ENCODE peak calls at places on chromosomes 13 and 19, in ten cellular contexts. One of them, this sample, is unnamed.

GRCh38 chr13:51959773-51960172 is 51.5 kb downstream of the ATP7B start:
- DNase-seq in spleen: no peak
- DNase-seq in psoas muscle: no peak
- DNase-seq in endodermal cell: no peak
- DNase-seq in suprapubic skin: no peak
- DNase-seq in WERI-Rb-1: no peak
- DNase-seq in Karpas-422: no peak
- DNase-seq in CD4-positive, CD25-positive, alpha-beta regulatory T cell: no peak
- DNase-seq in NT2/D1: no peak
- DNase-seq in left ventricle myocardium inferior: no peak
- DNase-seq in this sample: no peak

GRCh38 chr13:80345771-80346510 is 5.0 kb upstream of the SPRY2 start:
- DNase-seq in suprapubic skin: no peak
- DNase-seq in spleen: no peak
- DNase-seq in WERI-Rb-1: no peak
- DNase-seq in Karpas-422: no peak
- DNase-seq in left ventricle myocardium inferior: no peak
- DNase-seq in psoas muscle: peak; percentile 73
- DNase-seq in CD4-positive, CD25-positive, alpha-beta regulatory T cell: no peak
- DNase-seq in NT2/D1: no peak
- DNase-seq in endodermal cell: no peak
- DNase-seq in this sample: no peak

GRCh38 chr13:44052843-44053607 is 173.3 kb downstream of the LACC1 start:
- DNase-seq in CD4-positive, CD25-positive, alpha-beta regulatory T cell: no peak
- DNase-seq in left ventricle myocardium inferior: peak; percentile 24
- DNase-seq in WERI-Rb-1: no peak
- DNase-seq in NT2/D1: no peak
- DNase-seq in Karpas-422: no peak
- DNase-seq in endodermal cell: peak; percentile 76
- DNase-seq in psoas muscle: no peak
- DNase-seq in spleen: no peak
- DNase-seq in suprapubic skin: no peak
- DNase-seq in this sample: no peak

GRCh38 chr19:46979770-46980105 is 39.9 kb upstream of the NPAS1 start:
- DNase-seq in CD4-positive, CD25-positive, alpha-beta regulatory T cell: no peak
- DNase-seq in spleen: peak; percentile 40
- DNase-seq in psoas muscle: peak; percentile 49
- DNase-seq in endodermal cell: peak; percentile 75
- DNase-seq in NT2/D1: no peak
- DNase-seq in suprapubic skin: no peak
- DNase-seq in left ventricle myocardium inferior: no peak
- DNase-seq in Karpas-422: no peak
- DNase-seq in WERI-Rb-1: no peak
- DNase-seq in this sample: no peak

GRCh38 chr13:45381196-45381595 is 37.0 kb downstream of the SLC25A30 start:
- DNase-seq in psoas muscle: no peak
- DNase-seq in left ventricle myocardium inferior: no peak
- DNase-seq in CD4-positive, CD25-positive, alpha-beta regulatory T cell: no peak
- DNase-seq in suprapubic skin: no peak
- DNase-seq in NT2/D1: no peak
- DNase-seq in endodermal cell: no peak
- DNase-seq in WERI-Rb-1: no peak
- DNase-seq in Karpas-422: no peak
- DNase-seq in spleen: no peak
- DNase-seq in this sample: no peak

GRCh38 chr13:51033431-51034185 is 77.5 kb downstream of the C13orf42 start:
- DNase-seq in Karpas-422: no peak
- DNase-seq in suprapubic skin: no peak
- DNase-seq in WERI-Rb-1: no peak
- DNase-seq in psoas muscle: no peak
- DNase-seq in endodermal cell: peak; percentile 18
- DNase-seq in left ventricle myocardium inferior: no peak
- DNase-seq in NT2/D1: no peak
- DNase-seq in spleen: no peak
- DNase-seq in CD4-positive, CD25-positive, alpha-beta regulatory T cell: no peak
- DNase-seq in this sample: no peak

GRCh38 chr19:34416021-34416545 is 11.9 kb downstream of the PDCD2L start:
- DNase-seq in Karpas-422: no peak
- DNase-seq in psoas muscle: no peak
- DNase-seq in spleen: peak; percentile 12
- DNase-seq in endodermal cell: no peak
- DNase-seq in CD4-positive, CD25-positive, alpha-beta regulatory T cell: no peak
- DNase-seq in left ventricle myocardium inferior: no peak
- DNase-seq in WERI-Rb-1: no peak
- DNase-seq in NT2/D1: no peak
- DNase-seq in suprapubic skin: peak; percentile 62
- DNase-seq in this sample: no peak

GRCh38 chr13:46124967-46125933 is 20.4 kb upstream of the CPB2 start:
- DNase-seq in endodermal cell: no peak
- DNase-seq in left ventricle myocardium inferior: no peak
- DNase-seq in CD4-positive, CD25-positive, alpha-beta regulatory T cell: no peak
- DNase-seq in suprapubic skin: no peak
- DNase-seq in WERI-Rb-1: no peak
- DNase-seq in psoas muscle: no peak
- DNase-seq in Karpas-422: peak; percentile 50
- DNase-seq in spleen: no peak
- DNase-seq in NT2/D1: no peak
- DNase-seq in this sample: no peak

GRCh38 chr13:75319244-75319643 is 162.7 kb downstream of the TBC1D4 start:
- DNase-seq in left ventricle myocardium inferior: no peak
- DNase-seq in spleen: no peak
- DNase-seq in suprapubic skin: no peak
- DNase-seq in psoas muscle: no peak
- DNase-seq in Karpas-422: no peak
- DNase-seq in WERI-Rb-1: no peak
- DNase-seq in NT2/D1: no peak
- DNase-seq in endodermal cell: no peak
- DNase-seq in CD4-positive, CD25-positive, alpha-beta regulatory T cell: no peak
- DNase-seq in this sample: no peak

GRCh38 chr19:39566064-39566463 is 26.1 kb upstream of the EID2 start:
- DNase-seq in NT2/D1: no peak
- DNase-seq in CD4-positive, CD25-positive, alpha-beta regulatory T cell: no peak
- DNase-seq in WERI-Rb-1: no peak
- DNase-seq in suprapubic skin: no peak
- DNase-seq in endodermal cell: no peak
- DNase-seq in Karpas-422: no peak
- DNase-seq in spleen: no peak
- DNase-seq in left ventricle myocardium inferior: no peak
- DNase-seq in psoas muscle: no peak
- DNase-seq in this sample: no peak

GRCh38 chr19:16330811-16331690 is 6.4 kb downstream of the KLF2 start:
- DNase-seq in endodermal cell: no peak
- DNase-seq in CD4-positive, CD25-positive, alpha-beta regulatory T cell: no peak
- DNase-seq in psoas muscle: no peak
- DNase-seq in suprapubic skin: no peak
- DNase-seq in WERI-Rb-1: no peak
- DNase-seq in NT2/D1: no peak
- DNase-seq in Karpas-422: no peak
- DNase-seq in spleen: no peak
- DNase-seq in left ventricle myocardium inferior: no peak
- DNase-seq in this sample: no peak

GRCh38 chr13:78602561-78603239 is 652 bp downstream of the POU4F1 start:
- DNase-seq in spleen: peak; percentile 77
- DNase-seq in NT2/D1: no peak
- DNase-seq in Karpas-422: no peak
- DNase-seq in endodermal cell: peak; percentile 72
- DNase-seq in WERI-Rb-1: no peak
- DNase-seq in suprapubic skin: no peak
- DNase-seq in CD4-positive, CD25-positive, alpha-beta regulatory T cell: no peak
- DNase-seq in left ventricle myocardium inferior: no peak
- DNase-seq in psoas muscle: no peak
- DNase-seq in this sample: no peak

DNA sequence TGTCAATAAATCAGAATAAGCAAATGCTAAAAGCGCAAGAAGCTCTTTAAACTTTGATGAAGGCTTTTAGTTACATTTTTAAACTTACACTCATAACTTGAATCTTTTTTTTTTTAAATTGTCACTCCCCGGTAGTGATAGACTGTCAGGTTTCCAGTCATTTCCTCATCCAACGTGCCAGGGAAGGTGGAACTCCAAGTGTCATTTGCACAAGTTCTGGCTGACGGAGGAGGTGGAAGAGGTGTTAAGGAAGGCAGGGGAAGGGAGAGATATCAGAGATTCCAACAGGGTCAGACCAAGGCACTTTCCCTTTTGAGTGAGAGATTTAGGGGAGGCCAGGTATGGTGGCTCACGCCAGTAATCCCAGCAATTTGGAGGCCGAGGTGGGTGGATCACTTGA is 197.3 kb upstream of the TSHZ3 start:
- DNase-seq in psoas muscle: no peak
- DNase-seq in CD4-positive, CD25-positive, alpha-beta regulatory T cell: no peak
- DNase-seq in NT2/D1: no peak
- DNase-seq in Karpas-422: no peak
- DNase-seq in left ventricle myocardium inferior: no peak
- DNase-seq in WERI-Rb-1: no peak
- DNase-seq in spleen: no peak
- DNase-seq in endodermal cell: peak; percentile 18
- DNase-seq in suprapubic skin: no peak
- DNase-seq in this sample: no peak
- H3K9me3 ChIP-seq in psoas muscle: no peaks in the 10 kb centered on the region
- H3K9me3 ChIP-seq in CD4-positive, CD25-positive, alpha-beta regulatory T cell: no peaks in the 10 kb centered on the region
- H3K9me3 ChIP-seq in NT2/D1: peaks cover 5% of the 10 kb centered on the region
- H3K9me3 ChIP-seq in Karpas-422: no peaks in the 10 kb centered on the region
- H3K9me3 ChIP-seq in left ventricle myocardium inferior: no peaks in the 10 kb centered on the region
- H3K9me3 ChIP-seq in WERI-Rb-1: no peaks in the 10 kb centered on the region
- H3K9me3 ChIP-seq in spleen: no peaks in the 10 kb centered on the region
- H3K9me3 ChIP-seq in endodermal cell: no peaks in the 10 kb centered on the region
- H3K9me3 ChIP-seq in suprapubic skin: no peaks in the 10 kb centered on the region
- H3K9me3 ChIP-seq in this sample: no peaks in the 10 kb centered on the region

GRCh38 chr19:12113121-12113520 is 27.0 kb downstream of the ZNF20 start:
- DNase-seq in psoas muscle: no peak
- DNase-seq in Karpas-422: peak; percentile 29
- DNase-seq in suprapubic skin: no peak
- DNase-seq in WERI-Rb-1: no peak
- DNase-seq in CD4-positive, CD25-positive, alpha-beta regulatory T cell: no peak
- DNase-seq in spleen: no peak
- DNase-seq in NT2/D1: no peak
- DNase-seq in left ventricle myocardium inferior: no peak
- DNase-seq in endodermal cell: no peak
- DNase-seq in this sample: no peak

GRCh38 chr19:12112238-12112637 is 27.9 kb downstream of the ZNF20 start:
- DNase-seq in spleen: no peak
- DNase-seq in psoas muscle: no peak
- DNase-seq in endodermal cell: no peak
- DNase-seq in NT2/D1: no peak
- DNase-seq in WERI-Rb-1: no peak
- DNase-seq in CD4-positive, CD25-positive, alpha-beta regulatory T cell: no peak
- DNase-seq in left ventricle myocardium inferior: no peak
- DNase-seq in suprapubic skin: no peak
- DNase-seq in Karpas-422: peak; percentile 39
- DNase-seq in this sample: no peak

GRCh38 chr19:12112701-12113100 is 27.4 kb downstream of the ZNF20 start:
- DNase-seq in psoas muscle: no peak
- DNase-seq in Karpas-422: peak; percentile 33
- DNase-seq in spleen: no peak
- DNase-seq in NT2/D1: no peak
- DNase-seq in endodermal cell: no peak
- DNase-seq in CD4-positive, CD25-positive, alpha-beta regulatory T cell: no peak
- DNase-seq in WERI-Rb-1: no peak
- DNase-seq in suprapubic skin: no peak
- DNase-seq in left ventricle myocardium inferior: no peak
- DNase-seq in this sample: no peak

GRCh38 chr19:12111176-12111575 is 29.0 kb downstream of the ZNF20 start:
- DNase-seq in Karpas-422: peak; percentile 17
- DNase-seq in WERI-Rb-1: no peak
- DNase-seq in suprapubic skin: no peak
- DNase-seq in endodermal cell: no peak
- DNase-seq in NT2/D1: no peak
- DNase-seq in left ventricle myocardium inferior: no peak
- DNase-seq in spleen: no peak
- DNase-seq in psoas muscle: no peak
- DNase-seq in CD4-positive, CD25-positive, alpha-beta regulatory T cell: no peak
- DNase-seq in this sample: no peak
- H3K9me3 ChIP-seq in Karpas-422: peaks cover 33% of the 10 kb centered on the region
- H3K9me3 ChIP-seq in WERI-Rb-1: no peaks in the 10 kb centered on the region
- H3K9me3 ChIP-seq in suprapubic skin: peaks cover 4% of the 10 kb centered on the region
- H3K9me3 ChIP-seq in endodermal cell: peaks cover 76% of the 10 kb centered on the region
- H3K9me3 ChIP-seq in NT2/D1: peaks cover 64% of the 10 kb centered on the region
- H3K9me3 ChIP-seq in left ventricle myocardium inferior: peaks cover 27% of the 10 kb centered on the region
- H3K9me3 ChIP-seq in spleen: peaks cover 16% of the 10 kb centered on the region
- H3K9me3 ChIP-seq in psoas muscle: peaks cover 7% of the 10 kb centered on the region
- H3K9me3 ChIP-seq in CD4-positive, CD25-positive, alpha-beta regulatory T cell: peaks cover 30% of the 10 kb centered on the region
- H3K9me3 ChIP-seq in this sample: no peaks in the 10 kb centered on the region

DNA sequence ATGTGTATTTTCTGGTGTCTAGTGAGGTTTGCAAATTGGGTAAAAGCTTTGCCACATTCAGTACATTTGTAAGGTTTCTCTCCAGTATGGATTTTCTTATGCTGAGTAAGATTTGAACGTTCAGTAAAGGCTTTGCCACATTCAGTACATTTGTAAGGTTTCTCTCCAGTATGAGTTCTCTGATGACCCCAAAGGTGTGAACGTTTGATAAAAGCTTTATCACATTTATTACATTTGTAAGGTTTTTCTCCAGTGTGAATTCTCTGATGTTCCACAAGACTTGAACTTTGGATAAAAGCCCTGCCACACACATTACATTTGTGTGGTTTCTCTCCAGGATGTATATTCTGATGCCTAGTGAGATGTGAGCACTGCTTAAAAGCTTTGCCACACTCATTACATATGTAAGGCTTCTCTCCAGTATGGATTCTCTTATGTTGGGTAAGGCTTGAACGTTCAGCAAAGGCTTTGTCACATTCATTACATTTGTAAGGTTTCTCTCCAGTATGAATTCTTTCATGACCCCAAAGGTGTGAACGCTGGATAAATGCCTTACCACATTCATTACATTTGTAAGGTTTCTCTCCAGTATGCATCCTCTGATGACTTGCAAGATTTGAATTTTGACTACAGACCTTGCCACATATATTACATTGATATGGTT is 17.4 kb downstream of the ZNF677 start:
- DNase-seq in endodermal cell: no peak
- DNase-seq in NT2/D1: no peak
- DNase-seq in psoas muscle: no peak
- DNase-seq in Karpas-422: no peak
- DNase-seq in spleen: no peak
- DNase-seq in left ventricle myocardium inferior: no peak
- DNase-seq in CD4-positive, CD25-positive, alpha-beta regulatory T cell: no peak
- DNase-seq in WERI-Rb-1: no peak
- DNase-seq in suprapubic skin: no peak
- DNase-seq in this sample: no peak
- H3K9me3 ChIP-seq in endodermal cell: peaks cover 97% of the 10 kb centered on the region
- H3K9me3 ChIP-seq in NT2/D1: peaks cover 98% of the 10 kb centered on the region
- H3K9me3 ChIP-seq in psoas muscle: peaks cover 98% of the 10 kb centered on the region
- H3K9me3 ChIP-seq in Karpas-422: peaks cover 65% of the 10 kb centered on the region
- H3K9me3 ChIP-seq in spleen: peaks cover 100% of the 10 kb centered on the region
- H3K9me3 ChIP-seq in left ventricle myocardium inferior: peaks cover 100% of the 10 kb centered on the region
- H3K9me3 ChIP-seq in CD4-positive, CD25-positive, alpha-beta regulatory T cell: peaks cover 97% of the 10 kb centered on the region
- H3K9me3 ChIP-seq in WERI-Rb-1: peaks cover 23% of the 10 kb centered on the region
- H3K9me3 ChIP-seq in suprapubic skin: peaks cover 84% of the 10 kb centered on the region
- H3K9me3 ChIP-seq in this sample: peaks cover 20% of the 10 kb centered on the region

DNA sequence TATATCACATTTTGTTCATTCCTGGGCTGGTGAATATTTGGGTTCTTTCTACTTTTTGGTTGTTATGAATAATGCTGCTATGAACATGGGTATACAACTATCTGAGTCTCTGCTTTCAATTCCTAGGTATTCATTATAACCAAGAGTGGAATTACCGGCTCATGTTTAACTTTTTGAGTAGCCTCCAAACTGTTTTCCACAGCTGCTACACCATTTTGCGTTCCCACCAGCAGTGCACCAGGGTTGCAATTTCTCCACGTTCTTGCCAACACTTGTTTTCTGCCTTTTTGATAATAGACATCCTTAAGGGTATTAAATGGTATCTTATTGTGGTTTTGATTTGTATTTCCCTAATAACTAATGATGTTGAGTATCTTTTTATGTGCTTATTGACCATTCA is 16.8 kb downstream of the CDK8 start:
- DNase-seq in spleen: no peak
- DNase-seq in Karpas-422: no peak
- DNase-seq in left ventricle myocardium inferior: no peak
- DNase-seq in CD4-positive, CD25-positive, alpha-beta regulatory T cell: no peak
- DNase-seq in endodermal cell: no peak
- DNase-seq in suprapubic skin: no peak
- DNase-seq in WERI-Rb-1: no peak
- DNase-seq in NT2/D1: no peak
- DNase-seq in psoas muscle: no peak
- DNase-seq in this sample: no peak
- H3K9me3 ChIP-seq in spleen: no peaks in the 10 kb centered on the region
- H3K9me3 ChIP-seq in Karpas-422: no peaks in the 10 kb centered on the region
- H3K9me3 ChIP-seq in left ventricle myocardium inferior: no peaks in the 10 kb centered on the region
- H3K9me3 ChIP-seq in CD4-positive, CD25-positive, alpha-beta regulatory T cell: no peaks in the 10 kb centered on the region
- H3K9me3 ChIP-seq in endodermal cell: no peaks in the 10 kb centered on the region
- H3K9me3 ChIP-seq in suprapubic skin: no peaks in the 10 kb centered on the region
- H3K9me3 ChIP-seq in WERI-Rb-1: no peaks in the 10 kb centered on the region
- H3K9me3 ChIP-seq in NT2/D1: no peaks in the 10 kb centered on the region
- H3K9me3 ChIP-seq in psoas muscle: no peaks in the 10 kb centered on the region
- H3K9me3 ChIP-seq in this sample: no peaks in the 10 kb centered on the region